ENCODE peak calls at places on chromosomes 2 and 18, in seven cellular contexts. D is SK-N-SH, A is K562, J is H1, K is GM12878, V is GM12891, E is HepG2. P is an unnamed sample.

GRCh38 chr2:131125195-131125757 is 20.1 kb downstream of the PLEKHB2 start:
- DNase-seq in D (no peak), A (no peak), J (no peak), K (no peak), V (no peak), E (peak), P (no peak)

GRCh38 chr2:113823729-113824595 is 65.9 kb upstream of the ACTR3 start:
- DNase-seq in D (no peak), A (no peak), J (no peak), K (no peak), V (no peak), E (no peak), P (no peak)

GRCh38 chr18:24373331-24373730 is 24.3 kb downstream of the OSBPL1A start:
- DNase-seq in D (no peak), A (no peak), J (no peak), K (no peak), V (no peak), E (no peak), P (no peak)

GRCh38 chr18:13501896-13502295 is 224.5 kb downstream of the FAM210A start:
- DNase-seq in D (no peak), A (no peak), J (no peak), K (peak), V (peak), E (no peak), P (peak)

GRCh38 chr2:9558948-9559381 is 3.3 kb upstream of the ADAM17 start:
- DNase-seq in D (no peak), A (no peak), J (no peak), K (no peak), V (no peak), E (no peak), P (no peak)

GRCh38 chr2:156803967-156804366 is 367.8 kb downstream of the GPD2 start:
- DNase-seq in D (no peak), A (no peak), J (no peak), K (no peak), V (no peak), E (no peak), P (no peak)

GRCh38 chr2:62475172-62476011 is 30.6 kb downstream of the TMEM17 start:
- DNase-seq in D (peak), A (no peak), J (no peak), K (no peak), V (no peak), E (no peak), P (no peak)

GRCh38 chr18:63237486-63237885 is 82.1 kb downstream of the BCL2 start:
- DNase-seq in D (no peak), A (no peak), J (no peak), K (no peak), V (no peak), E (peak), P (no peak)

GRCh38 chr2:109473616-109474318 is 140.0 kb downstream of the SEPTIN10 start:
- DNase-seq in D (no peak), A (no peak), J (no peak), K (no peak), V (no peak), E (no peak), P (no peak)

GRCh38 chr2:220533485-220533884 is 906.1 kb downstream of the SLC4A3 start:
- DNase-seq in D (peak), A (peak), J (no peak), K (peak), V (no peak), E (peak), P (no peak)

GRCh38 chr18:814300-815084 is 2.5 kb upstream of the YES1 start:
- DNase-seq in D (no peak), A (peak), J (no peak), K (no peak), V (no peak), E (no peak), P (no peak)

GRCh38 chr2:233359823-233360222 is 5.5 kb downstream of the DGKD start:
- DNase-seq in D (no peak), A (no peak), J (no peak), K (no peak), V (no peak), E (no peak), P (no peak)

GRCh38 chr2:73944714-73945113 is 18.0 kb downstream of the DGUOK start:
- DNase-seq in D (no peak), A (no peak), J (no peak), K (no peak), V (no peak), E (no peak), P (no peak)

GRCh38 chr2:173028671-173029070 is 47.0 kb upstream of the MAP3K20 start:
- DNase-seq in D (no peak), A (no peak), J (no peak), K (no peak), V (no peak), E (no peak), P (no peak)

GRCh38 chr2:85276571-85277121 is 51.1 kb downstream of the TGOLN2 start:
- DNase-seq in D (no peak), A (no peak), J (no peak), K (no peak), V (no peak), E (no peak), P (no peak)
- TF ChIP-seq TAF1 in D (no peak), A (no peak), J (no peak), K (no peak), V (no peak), E (no peak), P (no peak)

DNA sequence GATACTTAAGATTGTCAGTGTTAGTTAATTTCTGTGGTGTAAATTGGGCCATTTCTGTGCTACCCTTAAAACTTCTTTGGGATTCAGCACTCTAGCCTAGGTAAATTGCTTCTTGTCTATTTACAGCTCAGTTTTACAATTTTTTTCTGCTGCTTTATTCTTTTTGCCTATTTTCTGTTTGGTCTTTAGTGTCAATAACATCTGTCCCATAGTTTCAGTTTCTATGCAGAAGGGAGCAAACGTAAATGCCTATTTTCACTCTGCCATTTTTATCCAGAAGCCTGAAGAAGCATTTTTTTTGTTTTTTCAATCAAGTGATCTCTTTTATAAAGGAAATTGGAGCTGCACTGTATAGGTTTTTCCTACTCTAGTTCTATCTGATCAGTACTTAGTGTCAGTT is 564.9 kb upstream of the MEX3C start:
- DNase-seq in D (no peak), A (no peak), J (no peak), K (no peak), V (no peak), E (no peak), P (no peak)
- TF ChIP-seq TAF1 in D (no peak), A (no peak), J (no peak), K (no peak), V (no peak), E (no peak), P (no peak)

GRCh38 chr2:133456971-133457370 is 111.3 kb downstream of the NCKAP5 start:
- DNase-seq in D (peak), A (no peak), J (no peak), K (no peak), V (no peak), E (no peak), P (no peak)
- TF ChIP-seq TAF1 in D (no peak), A (no peak), J (no peak), K (no peak), V (no peak), E (no peak), P (no peak)

GRCh38 chr2:206937519-206937918 is 1.8 kb upstream of the CPO start:
- DNase-seq in D (no peak), A (no peak), J (no peak), K (peak), V (no peak), E (no peak), P (no peak)
- TF ChIP-seq TAF1 in D (no peak), A (no peak), J (no peak), K (no peak), V (no peak), E (no peak), P (no peak)

DNA sequence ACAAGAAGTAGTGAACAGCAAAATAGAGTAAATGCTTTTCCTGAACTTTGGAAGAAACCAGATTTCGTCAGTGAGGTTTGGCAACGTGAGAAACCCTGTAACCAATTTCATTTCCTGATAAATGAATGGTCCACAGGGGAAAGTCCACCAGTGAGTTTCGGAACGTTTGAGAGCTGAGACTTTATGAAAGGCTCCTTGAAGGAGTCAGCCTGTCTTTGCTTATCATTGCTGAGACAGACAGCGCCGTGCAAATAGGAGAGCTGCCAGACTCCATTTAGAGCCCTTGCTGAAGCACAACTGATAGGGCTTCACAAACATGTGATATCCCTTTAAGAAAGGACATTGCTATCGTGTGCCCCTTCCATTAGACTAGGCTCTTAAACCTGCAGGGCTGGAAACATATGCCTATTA is 121.8 kb upstream of the SMAD7 start:
- DNase-seq in D (peak), A (peak), J (no peak), K (no peak), V (no peak), E (peak), P (no peak)
- TF ChIP-seq TAF1 in D (no peak), A (no peak), J (no peak), K (no peak), V (no peak), E (no peak), P (no peak)

DNA sequence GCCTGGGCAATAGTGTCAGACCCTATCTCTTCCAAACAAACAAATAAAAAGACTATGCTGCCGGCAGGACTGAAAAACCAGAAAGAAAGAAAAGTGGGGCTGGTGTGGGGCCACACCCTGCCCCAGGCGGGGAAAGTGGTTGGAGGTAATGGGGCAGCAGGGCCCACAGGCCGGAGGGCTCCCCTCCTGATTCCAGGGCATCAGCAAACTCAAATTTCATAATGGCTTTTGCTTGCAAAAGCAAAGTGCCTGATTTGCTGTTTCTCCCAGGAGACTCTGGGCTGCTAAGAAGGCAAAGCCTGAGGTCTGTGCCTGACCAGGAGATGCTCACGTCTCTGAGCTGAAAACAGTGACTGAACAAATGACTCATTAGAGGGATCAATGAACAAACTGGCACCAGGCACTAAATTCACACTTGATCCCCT is 121.9 kb downstream of the HDAC4 start:
- DNase-seq in D (no peak), A (no peak), J (no peak), K (no peak), V (no peak), E (no peak), P (no peak)
- TF ChIP-seq TAF1 in D (no peak), A (no peak), J (no peak), K (no peak), V (no peak), E (no peak), P (no peak)

GRCh38 chr2:218894168-218895157 is 13.8 kb downstream of the WNT10A start:
- DNase-seq in D (peak), A (no peak), J (no peak), K (no peak), V (no peak), E (no peak), P (no peak)
- TF ChIP-seq TAF1 in D (no peak), A (no peak), J (no peak), K (no peak), V (no peak), E (no peak), P (no peak)

GRCh38 chr2:97739020-97739892 is 25.9 kb downstream of the ZAP70 start:
- DNase-seq in D (no peak), A (no peak), J (no peak), K (no peak), V (no peak), E (no peak), P (no peak)

GRCh38 chr2:97736608-97737330 is 23.4 kb downstream of the ZAP70 start:
- DNase-seq in D (no peak), A (no peak), J (no peak), K (no peak), V (no peak), E (no peak), P (no peak)

GRCh38 chr2:97736185-97736584 is 22.8 kb downstream of the ZAP70 start:
- DNase-seq in D (no peak), A (no peak), J (no peak), K (no peak), V (no peak), E (no peak), P (no peak)

GRCh38 chr2:97738236-97739019 is 25.1 kb downstream of the ZAP70 start:
- DNase-seq in D (no peak), A (no peak), J (no peak), K (no peak), V (no peak), E (no peak), P (no peak)

GRCh38 chr2:97737421-97738235 is 24.3 kb downstream of the ZAP70 start:
- DNase-seq in D (no peak), A (no peak), J (no peak), K (no peak), V (no peak), E (no peak), P (no peak)
- TF ChIP-seq TAF1 in D (no peak), A (no peak), J (no peak), K (no peak), V (no peak), E (no peak), P (no peak)

DNA sequence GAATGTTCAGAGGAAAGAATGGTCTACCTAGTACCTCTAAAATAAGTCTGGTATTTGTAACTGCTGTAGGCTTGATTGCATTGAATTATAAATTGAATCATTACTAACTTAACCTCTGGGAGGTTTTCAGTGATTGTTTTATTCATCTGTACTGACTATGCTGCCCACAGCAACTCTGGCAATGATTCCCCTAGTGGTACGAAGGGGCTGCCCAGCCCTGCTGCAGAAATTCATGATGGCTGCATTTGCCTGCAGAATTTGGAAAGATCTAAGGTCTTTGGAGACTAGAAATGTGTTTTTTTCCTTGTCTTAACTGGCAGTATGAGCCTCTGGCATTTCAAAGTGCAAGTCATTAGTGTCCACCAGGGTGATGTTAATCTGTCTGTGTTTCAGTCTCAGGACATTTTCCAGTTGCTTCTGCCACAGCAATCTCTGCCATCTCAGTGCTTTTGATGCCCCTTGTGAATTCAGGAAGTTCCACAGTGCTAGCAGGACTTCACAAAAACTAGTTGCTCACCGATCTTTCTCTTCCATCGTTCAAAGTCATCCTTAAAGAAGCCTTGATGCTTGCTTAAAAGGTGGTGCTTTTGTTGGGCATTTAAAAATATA is 13.5 kb upstream of the LRPPRC start:
- DNase-seq in D (peak), A (no peak), J (no peak), K (no peak), V (no peak), E (no peak), P (no peak)
- TF ChIP-seq TAF1 in D (no peak), A (no peak), J (no peak), K (no peak), V (no peak), E (no peak), P (no peak)

P was measured in GM12892.